ENCODE peak calls at places on chromosomes 12 and 14, in nine cellular contexts. One of them, this sample, is unnamed.

GRCh38 chr12:124699878-124700277 is 132.5 kb upstream of the NCOR2 start:
- DNase-seq in tibial nerve: no peak
- DNase-seq in CD8-positive, alpha-beta T cell: no peak
- DNase-seq in epithelial cell of esophagus: no peak
- DNase-seq in body of pancreas: no peak
- DNase-seq in fibroblast of lung: no peak
- DNase-seq in AG04450: no peak
- DNase-seq in astrocyte of the spinal cord: no peak
- DNase-seq in A549: no peak
- DNase-seq in this sample: no peak

GRCh38 chr14:76537912-76538647 is 162.1 kb downstream of the ESRRB start:
- DNase-seq in tibial nerve: no peak
- DNase-seq in CD8-positive, alpha-beta T cell: no peak
- DNase-seq in epithelial cell of esophagus: no peak
- DNase-seq in body of pancreas: no peak
- DNase-seq in fibroblast of lung: no peak
- DNase-seq in AG04450: no peak
- DNase-seq in astrocyte of the spinal cord: no peak
- DNase-seq in A549: no peak
- DNase-seq in this sample: no peak

GRCh38 chr12:18719922-18720321 is 17.9 kb downstream of the PLCZ1 start:
- DNase-seq in tibial nerve: no peak
- DNase-seq in CD8-positive, alpha-beta T cell: no peak
- DNase-seq in epithelial cell of esophagus: peak; percentile 55
- DNase-seq in body of pancreas: no peak
- DNase-seq in fibroblast of lung: no peak
- DNase-seq in AG04450: no peak
- DNase-seq in astrocyte of the spinal cord: no peak
- DNase-seq in A549: no peak
- DNase-seq in this sample: no peak

GRCh38 chr14:76011959-76012802 is 26.6 kb downstream of the IFT43 start:
- DNase-seq in tibial nerve: no peak
- DNase-seq in CD8-positive, alpha-beta T cell: no peak
- DNase-seq in epithelial cell of esophagus: no peak
- DNase-seq in body of pancreas: no peak
- DNase-seq in fibroblast of lung: peak; percentile 84
- DNase-seq in AG04450: peak; percentile 66
- DNase-seq in astrocyte of the spinal cord: peak; percentile 12
- DNase-seq in A549: no peak
- DNase-seq in this sample: no peak

GRCh38 chr14:102445066-102445465 is 64.5 kb downstream of the ANKRD9 start:
- DNase-seq in tibial nerve: no peak
- DNase-seq in CD8-positive, alpha-beta T cell: no peak
- DNase-seq in epithelial cell of esophagus: no peak
- DNase-seq in body of pancreas: no peak
- DNase-seq in fibroblast of lung: no peak
- DNase-seq in AG04450: no peak
- DNase-seq in astrocyte of the spinal cord: no peak
- DNase-seq in A549: no peak
- DNase-seq in this sample: no peak

GRCh38 chr14:68879321-68879781 is 86.5 kb upstream of the ZFP36L1 start:
- DNase-seq in tibial nerve: no peak
- DNase-seq in CD8-positive, alpha-beta T cell: no peak
- DNase-seq in epithelial cell of esophagus: no peak
- DNase-seq in body of pancreas: no peak
- DNase-seq in fibroblast of lung: no peak
- DNase-seq in AG04450: no peak
- DNase-seq in astrocyte of the spinal cord: no peak
- DNase-seq in A549: no peak
- DNase-seq in this sample: no peak

GRCh38 chr14:95507701-95508103 is 8.7 kb downstream of the SYNE3 start:
- DNase-seq in tibial nerve: no peak
- DNase-seq in CD8-positive, alpha-beta T cell: no peak
- DNase-seq in epithelial cell of esophagus: peak; percentile 75
- DNase-seq in body of pancreas: no peak
- DNase-seq in fibroblast of lung: peak; percentile 61
- DNase-seq in AG04450: no peak
- DNase-seq in astrocyte of the spinal cord: peak; percentile 80
- DNase-seq in A549: no peak
- DNase-seq in this sample: no peak

GRCh38 chr14:103522649-103523582 is at the start of gene CKB:
- DNase-seq in tibial nerve: no peak
- DNase-seq in CD8-positive, alpha-beta T cell: no peak
- DNase-seq in epithelial cell of esophagus: peak; percentile 64
- DNase-seq in body of pancreas: peak; percentile 72
- DNase-seq in fibroblast of lung: peak; percentile 57
- DNase-seq in AG04450: no peak
- DNase-seq in astrocyte of the spinal cord: no peak
- DNase-seq in A549: peak; percentile 72
- DNase-seq in this sample: no peak

GRCh38 chr14:72515779-72516770 is 377.8 kb downstream of the DPF3 start:
- DNase-seq in tibial nerve: no peak
- DNase-seq in CD8-positive, alpha-beta T cell: no peak
- DNase-seq in epithelial cell of esophagus: no peak
- DNase-seq in body of pancreas: peak; percentile 60
- DNase-seq in fibroblast of lung: peak; percentile 28
- DNase-seq in AG04450: no peak
- DNase-seq in astrocyte of the spinal cord: peak; percentile 64
- DNase-seq in A549: peak; percentile 22
- DNase-seq in this sample: no peak

GRCh38 chr14:37411079-37411735 is 183.8 kb downstream of the FOXA1 start:
- DNase-seq in tibial nerve: no peak
- DNase-seq in CD8-positive, alpha-beta T cell: no peak
- DNase-seq in epithelial cell of esophagus: no peak
- DNase-seq in body of pancreas: no peak
- DNase-seq in fibroblast of lung: peak; percentile 28
- DNase-seq in AG04450: no peak
- DNase-seq in astrocyte of the spinal cord: no peak
- DNase-seq in A549: no peak
- DNase-seq in this sample: no peak

GRCh38 chr12:106774808-106775524 is 484 bp downstream of the RIC8B start:
- DNase-seq in tibial nerve: no peak
- DNase-seq in CD8-positive, alpha-beta T cell: no peak
- DNase-seq in epithelial cell of esophagus: no peak
- DNase-seq in body of pancreas: no peak
- DNase-seq in fibroblast of lung: no peak
- DNase-seq in AG04450: no peak
- DNase-seq in astrocyte of the spinal cord: no peak
- DNase-seq in A549: no peak
- DNase-seq in this sample: no peak

GRCh38 chr12:716506-716905 is 35.9 kb upstream of the WNK1 start:
- DNase-seq in tibial nerve: no peak
- DNase-seq in CD8-positive, alpha-beta T cell: no peak
- DNase-seq in epithelial cell of esophagus: no peak
- DNase-seq in body of pancreas: no peak
- DNase-seq in fibroblast of lung: no peak
- DNase-seq in AG04450: no peak
- DNase-seq in astrocyte of the spinal cord: no peak
- DNase-seq in A549: no peak
- DNase-seq in this sample: no peak

GRCh38 chr14:85599939-85600338 is 70.0 kb downstream of the FLRT2 start:
- DNase-seq in tibial nerve: no peak
- DNase-seq in CD8-positive, alpha-beta T cell: no peak
- DNase-seq in epithelial cell of esophagus: no peak
- DNase-seq in body of pancreas: no peak
- DNase-seq in fibroblast of lung: no peak
- DNase-seq in AG04450: no peak
- DNase-seq in astrocyte of the spinal cord: no peak
- DNase-seq in A549: no peak
- DNase-seq in this sample: no peak

GRCh38 chr14:91281346-91281745 is 36.8 kb upstream of the GPR68 start:
- DNase-seq in tibial nerve: no peak
- DNase-seq in CD8-positive, alpha-beta T cell: no peak
- DNase-seq in epithelial cell of esophagus: peak; percentile 89
- DNase-seq in body of pancreas: no peak
- DNase-seq in fibroblast of lung: no peak
- DNase-seq in AG04450: no peak
- DNase-seq in astrocyte of the spinal cord: peak; percentile 42
- DNase-seq in A549: no peak
- DNase-seq in this sample: no peak

GRCh38 chr12:25581067-25581466 is 28.0 kb upstream of the LMNTD1 start:
- DNase-seq in tibial nerve: no peak
- DNase-seq in CD8-positive, alpha-beta T cell: no peak
- DNase-seq in epithelial cell of esophagus: no peak
- DNase-seq in body of pancreas: no peak
- DNase-seq in fibroblast of lung: no peak
- DNase-seq in AG04450: no peak
- DNase-seq in astrocyte of the spinal cord: no peak
- DNase-seq in A549: no peak
- DNase-seq in this sample: no peak

GRCh38 chr14:50109342-50109741 is 7.0 kb downstream of the VCPKMT start:
- DNase-seq in tibial nerve: no peak
- DNase-seq in CD8-positive, alpha-beta T cell: no peak
- DNase-seq in epithelial cell of esophagus: peak; percentile 20
- DNase-seq in body of pancreas: no peak
- DNase-seq in fibroblast of lung: peak; percentile 31
- DNase-seq in AG04450: peak; percentile 10
- DNase-seq in astrocyte of the spinal cord: peak; percentile 22
- DNase-seq in A549: peak; percentile 53
- DNase-seq in this sample: no peak
- TF ChIP-seq CTCF in tibial nerve: no peak
- TF ChIP-seq CTCF in CD8-positive, alpha-beta T cell: no peak
- TF ChIP-seq CTCF in epithelial cell of esophagus: peak; percentile 18
- TF ChIP-seq CTCF in body of pancreas: no peak
- TF ChIP-seq CTCF in fibroblast of lung: peak; percentile 48
- TF ChIP-seq CTCF in AG04450: peak; percentile 52
- TF ChIP-seq CTCF in astrocyte of the spinal cord: peak; percentile 50
- TF ChIP-seq CTCF in A549: peak; percentile 16
- TF ChIP-seq CTCF in this sample: peak; percentile 44

DNA sequence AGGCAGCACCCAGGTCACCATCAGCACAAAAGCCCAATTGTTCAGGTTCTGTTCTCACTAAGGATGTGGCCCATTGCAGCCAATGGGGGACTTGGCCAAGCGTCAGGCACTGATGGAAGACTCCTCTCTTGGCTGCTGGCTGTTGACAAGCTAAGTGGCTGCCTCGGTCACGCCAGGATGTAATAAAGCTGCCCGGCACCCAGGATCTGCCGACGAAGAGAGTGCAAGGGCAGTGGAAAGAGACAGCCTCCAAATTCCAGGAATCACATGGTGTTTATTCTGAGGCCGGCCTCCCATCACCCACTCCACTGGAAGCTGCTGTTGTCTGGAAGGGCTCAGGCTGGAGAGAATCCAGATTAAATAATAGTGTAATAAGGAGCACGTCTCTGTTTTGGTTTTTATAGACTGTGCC is 451.8 kb upstream of the TBX3 start:
- DNase-seq in tibial nerve: peak; percentile 24
- DNase-seq in CD8-positive, alpha-beta T cell: no peak
- DNase-seq in epithelial cell of esophagus: no peak
- DNase-seq in body of pancreas: peak; percentile 8
- DNase-seq in fibroblast of lung: peak; percentile 70
- DNase-seq in AG04450: peak; percentile 11
- DNase-seq in astrocyte of the spinal cord: peak; percentile 54
- DNase-seq in A549: peak; percentile 35
- DNase-seq in this sample: no peak
- H3K4me3 ChIP-seq in tibial nerve: no peak overlapping the region
- H3K4me3 ChIP-seq in CD8-positive, alpha-beta T cell: no peak overlapping the region
- H3K4me3 ChIP-seq in epithelial cell of esophagus: no peak overlapping the region
- H3K4me3 ChIP-seq in body of pancreas: no peak overlapping the region
- H3K4me3 ChIP-seq in fibroblast of lung: no peak overlapping the region
- H3K4me3 ChIP-seq in AG04450: no peak overlapping the region
- H3K4me3 ChIP-seq in astrocyte of the spinal cord: no peak overlapping the region
- H3K4me3 ChIP-seq in A549: no peak overlapping the region
- H3K4me3 ChIP-seq in this sample: no peak overlapping the region

GRCh38 chr14:55160989-55161388 is 30.4 kb downstream of the DLGAP5 start:
- DNase-seq in tibial nerve: no peak
- DNase-seq in CD8-positive, alpha-beta T cell: no peak
- DNase-seq in epithelial cell of esophagus: peak; percentile 49
- DNase-seq in body of pancreas: no peak
- DNase-seq in fibroblast of lung: peak; percentile 72
- DNase-seq in AG04450: no peak
- DNase-seq in astrocyte of the spinal cord: peak; percentile 64
- DNase-seq in A549: peak; percentile 33
- DNase-seq in this sample: no peak
- TF ChIP-seq CTCF in tibial nerve: peak; percentile 77
- TF ChIP-seq CTCF in CD8-positive, alpha-beta T cell: peak; percentile 68
- TF ChIP-seq CTCF in epithelial cell of esophagus: peak; percentile 43
- TF ChIP-seq CTCF in body of pancreas: peak; percentile 78
- TF ChIP-seq CTCF in fibroblast of lung: peak; percentile 60
- TF ChIP-seq CTCF in AG04450: peak; percentile 64
- TF ChIP-seq CTCF in astrocyte of the spinal cord: peak; percentile 58
- TF ChIP-seq CTCF in A549: peak; percentile 73
- TF ChIP-seq CTCF in this sample: peak; percentile 55

DNA sequence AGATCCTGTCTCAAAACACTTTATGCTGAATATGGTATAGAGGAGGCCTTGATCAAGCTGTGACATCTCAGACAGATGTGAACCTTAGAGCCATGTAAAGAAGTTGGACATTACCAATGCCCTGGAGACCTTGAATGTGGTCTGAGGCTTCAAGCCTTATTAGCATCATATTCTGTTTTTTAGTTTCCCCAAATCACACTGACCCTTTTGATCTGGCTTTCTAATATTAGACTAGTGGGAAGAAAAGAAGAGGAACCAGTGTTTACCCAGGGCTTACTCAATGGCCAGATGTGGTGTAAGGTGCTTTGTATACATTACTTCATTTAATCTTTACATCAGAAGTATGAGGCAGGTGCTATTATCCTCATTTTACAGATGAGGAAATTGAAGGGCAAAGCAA is 10.6 kb upstream of the TBPL2 start:
- DNase-seq in tibial nerve: no peak
- DNase-seq in CD8-positive, alpha-beta T cell: no peak
- DNase-seq in epithelial cell of esophagus: no peak
- DNase-seq in body of pancreas: no peak
- DNase-seq in fibroblast of lung: no peak
- DNase-seq in AG04450: no peak
- DNase-seq in astrocyte of the spinal cord: no peak
- DNase-seq in A549: no peak
- DNase-seq in this sample: no peak
- H3K4me3 ChIP-seq in tibial nerve: no peak overlapping the region
- H3K4me3 ChIP-seq in CD8-positive, alpha-beta T cell: no peak overlapping the region
- H3K4me3 ChIP-seq in epithelial cell of esophagus: no peak overlapping the region
- H3K4me3 ChIP-seq in body of pancreas: no peak overlapping the region
- H3K4me3 ChIP-seq in fibroblast of lung: no peak overlapping the region
- H3K4me3 ChIP-seq in AG04450: no peak overlapping the region
- H3K4me3 ChIP-seq in astrocyte of the spinal cord: no peak overlapping the region
- H3K4me3 ChIP-seq in A549: no peak overlapping the region
- H3K4me3 ChIP-seq in this sample: no peak overlapping the region

GRCh38 chr12:41067941-41068645 is 120.0 kb upstream of the PDZRN4 start:
- DNase-seq in tibial nerve: no peak
- DNase-seq in CD8-positive, alpha-beta T cell: no peak
- DNase-seq in epithelial cell of esophagus: no peak
- DNase-seq in body of pancreas: no peak
- DNase-seq in fibroblast of lung: no peak
- DNase-seq in AG04450: no peak
- DNase-seq in astrocyte of the spinal cord: no peak
- DNase-seq in A549: peak; percentile 12
- DNase-seq in this sample: no peak
- TF ChIP-seq CTCF in tibial nerve: no peak
- TF ChIP-seq CTCF in CD8-positive, alpha-beta T cell: no peak
- TF ChIP-seq CTCF in epithelial cell of esophagus: no peak
- TF ChIP-seq CTCF in body of pancreas: no peak
- TF ChIP-seq CTCF in fibroblast of lung: no peak
- TF ChIP-seq CTCF in AG04450: no peak
- TF ChIP-seq CTCF in astrocyte of the spinal cord: no peak
- TF ChIP-seq CTCF in A549: no peak
- TF ChIP-seq CTCF in this sample: peak; percentile 15